ENCODE peak calls at places on chromosomes 2 and 18, in ten cellular contexts. One of them, this sample, is unnamed.

GRCh38 chr2:241203218-241204009 is 14.9 kb downstream of the ANO7 start:
- DNase-seq in M059J: no peak
- DNase-seq in T follicular helper cell: no peak
- DNase-seq in T-cell: no peak
- DNase-seq in activated CD8-positive, alpha-beta memory T cell treated with anti-CD3 and anti-CD28 coated beads, Interleukin-2, amount 10 ng/mL, durations not matched to agents 7 days and 5 days: no peak
- DNase-seq in amygdala: no peak
- DNase-seq in transverse colon: no peak
- DNase-seq in fibroblast of villous mesenchyme: no peak
- DNase-seq in brain microvascular endothelial cell: no peak
- DNase-seq in NCI-H1694: no peak
- DNase-seq in this sample: no peak

GRCh38 chr2:102806250-102806837 is 44.5 kb downstream of the TMEM182 start:
- DNase-seq in M059J: peak
- DNase-seq in T follicular helper cell: no peak
- DNase-seq in T-cell: peak
- DNase-seq in activated CD8-positive, alpha-beta memory T cell treated with anti-CD3 and anti-CD28 coated beads, Interleukin-2, amount 10 ng/mL, durations not matched to agents 7 days and 5 days: peak
- DNase-seq in amygdala: peak
- DNase-seq in transverse colon: peak
- DNase-seq in fibroblast of villous mesenchyme: peak
- DNase-seq in brain microvascular endothelial cell: peak
- DNase-seq in NCI-H1694: peak
- DNase-seq in this sample: peak

GRCh38 chr2:45892757-45893156 is 241.3 kb downstream of the PRKCE start:
- DNase-seq in M059J: peak
- DNase-seq in T follicular helper cell: no peak
- DNase-seq in T-cell: no peak
- DNase-seq in activated CD8-positive, alpha-beta memory T cell treated with anti-CD3 and anti-CD28 coated beads, Interleukin-2, amount 10 ng/mL, durations not matched to agents 7 days and 5 days: no peak
- DNase-seq in amygdala: no peak
- DNase-seq in transverse colon: no peak
- DNase-seq in fibroblast of villous mesenchyme: no peak
- DNase-seq in brain microvascular endothelial cell: no peak
- DNase-seq in NCI-H1694: peak
- DNase-seq in this sample: peak

GRCh38 chr2:20438334-20439192 is 8.3 kb upstream of the RHOB start:
- DNase-seq in M059J: peak
- DNase-seq in T follicular helper cell: no peak
- DNase-seq in T-cell: no peak
- DNase-seq in activated CD8-positive, alpha-beta memory T cell treated with anti-CD3 and anti-CD28 coated beads, Interleukin-2, amount 10 ng/mL, durations not matched to agents 7 days and 5 days: peak
- DNase-seq in amygdala: no peak
- DNase-seq in transverse colon: peak
- DNase-seq in fibroblast of villous mesenchyme: peak
- DNase-seq in brain microvascular endothelial cell: peak
- DNase-seq in NCI-H1694: no peak
- DNase-seq in this sample: no peak

GRCh38 chr2:26534865-26535662 is 57.1 kb upstream of the OTOF start:
- DNase-seq in M059J: no peak
- DNase-seq in T follicular helper cell: no peak
- DNase-seq in T-cell: no peak
- DNase-seq in activated CD8-positive, alpha-beta memory T cell treated with anti-CD3 and anti-CD28 coated beads, Interleukin-2, amount 10 ng/mL, durations not matched to agents 7 days and 5 days: no peak
- DNase-seq in amygdala: no peak
- DNase-seq in transverse colon: no peak
- DNase-seq in fibroblast of villous mesenchyme: no peak
- DNase-seq in brain microvascular endothelial cell: no peak
- DNase-seq in NCI-H1694: no peak
- DNase-seq in this sample: no peak

GRCh38 chr2:46988733-46989481 is 73.3 kb upstream of the MCFD2 start:
- DNase-seq in M059J: no peak
- DNase-seq in T follicular helper cell: no peak
- DNase-seq in T-cell: no peak
- DNase-seq in activated CD8-positive, alpha-beta memory T cell treated with anti-CD3 and anti-CD28 coated beads, Interleukin-2, amount 10 ng/mL, durations not matched to agents 7 days and 5 days: no peak
- DNase-seq in amygdala: peak
- DNase-seq in transverse colon: no peak
- DNase-seq in fibroblast of villous mesenchyme: no peak
- DNase-seq in brain microvascular endothelial cell: no peak
- DNase-seq in NCI-H1694: peak
- DNase-seq in this sample: peak

GRCh38 chr2:119741868-119742267 is 17.9 kb upstream of the PTPN4 start:
- DNase-seq in M059J: peak
- DNase-seq in T follicular helper cell: no peak
- DNase-seq in T-cell: no peak
- DNase-seq in activated CD8-positive, alpha-beta memory T cell treated with anti-CD3 and anti-CD28 coated beads, Interleukin-2, amount 10 ng/mL, durations not matched to agents 7 days and 5 days: no peak
- DNase-seq in amygdala: no peak
- DNase-seq in transverse colon: no peak
- DNase-seq in fibroblast of villous mesenchyme: no peak
- DNase-seq in brain microvascular endothelial cell: no peak
- DNase-seq in NCI-H1694: no peak
- DNase-seq in this sample: no peak

GRCh38 chr18:29430416-29430815 is 1253.5 kb upstream of the CDH2 start:
- DNase-seq in M059J: peak
- DNase-seq in T follicular helper cell: no peak
- DNase-seq in T-cell: no peak
- DNase-seq in activated CD8-positive, alpha-beta memory T cell treated with anti-CD3 and anti-CD28 coated beads, Interleukin-2, amount 10 ng/mL, durations not matched to agents 7 days and 5 days: no peak
- DNase-seq in amygdala: no peak
- DNase-seq in transverse colon: no peak
- DNase-seq in fibroblast of villous mesenchyme: no peak
- DNase-seq in brain microvascular endothelial cell: no peak
- DNase-seq in NCI-H1694: no peak
- DNase-seq in this sample: no peak

GRCh38 chr2:406231-406630 is 118.3 kb upstream of the ALKAL2 start:
- DNase-seq in M059J: no peak
- DNase-seq in T follicular helper cell: no peak
- DNase-seq in T-cell: no peak
- DNase-seq in activated CD8-positive, alpha-beta memory T cell treated with anti-CD3 and anti-CD28 coated beads, Interleukin-2, amount 10 ng/mL, durations not matched to agents 7 days and 5 days: no peak
- DNase-seq in amygdala: no peak
- DNase-seq in transverse colon: no peak
- DNase-seq in fibroblast of villous mesenchyme: no peak
- DNase-seq in brain microvascular endothelial cell: no peak
- DNase-seq in NCI-H1694: no peak
- DNase-seq in this sample: no peak

GRCh38 chr2:166092889-166093288 is 34.9 kb downstream of the SCN1A start:
- DNase-seq in M059J: no peak
- DNase-seq in T follicular helper cell: no peak
- DNase-seq in T-cell: no peak
- DNase-seq in activated CD8-positive, alpha-beta memory T cell treated with anti-CD3 and anti-CD28 coated beads, Interleukin-2, amount 10 ng/mL, durations not matched to agents 7 days and 5 days: no peak
- DNase-seq in amygdala: no peak
- DNase-seq in transverse colon: no peak
- DNase-seq in fibroblast of villous mesenchyme: no peak
- DNase-seq in brain microvascular endothelial cell: peak
- DNase-seq in NCI-H1694: no peak
- DNase-seq in this sample: no peak

GRCh38 chr2:19352946-19353720 is 5.3 kb downstream of the OSR1 start:
- DNase-seq in M059J: no peak
- DNase-seq in T follicular helper cell: no peak
- DNase-seq in T-cell: no peak
- DNase-seq in activated CD8-positive, alpha-beta memory T cell treated with anti-CD3 and anti-CD28 coated beads, Interleukin-2, amount 10 ng/mL, durations not matched to agents 7 days and 5 days: no peak
- DNase-seq in amygdala: no peak
- DNase-seq in transverse colon: no peak
- DNase-seq in fibroblast of villous mesenchyme: no peak
- DNase-seq in brain microvascular endothelial cell: no peak
- DNase-seq in NCI-H1694: no peak
- DNase-seq in this sample: no peak

GRCh38 chr2:178409261-178409660 is 41.7 kb downstream of the PRKRA start:
- DNase-seq in M059J: no peak
- DNase-seq in T follicular helper cell: no peak
- DNase-seq in T-cell: no peak
- DNase-seq in activated CD8-positive, alpha-beta memory T cell treated with anti-CD3 and anti-CD28 coated beads, Interleukin-2, amount 10 ng/mL, durations not matched to agents 7 days and 5 days: no peak
- DNase-seq in amygdala: no peak
- DNase-seq in transverse colon: no peak
- DNase-seq in fibroblast of villous mesenchyme: no peak
- DNase-seq in brain microvascular endothelial cell: no peak
- DNase-seq in NCI-H1694: no peak
- DNase-seq in this sample: no peak

GRCh38 chr2:230097424-230097823 is 28.7 kb upstream of the SLC16A14 start:
- DNase-seq in M059J: no peak
- DNase-seq in T follicular helper cell: no peak
- DNase-seq in T-cell: no peak
- DNase-seq in activated CD8-positive, alpha-beta memory T cell treated with anti-CD3 and anti-CD28 coated beads, Interleukin-2, amount 10 ng/mL, durations not matched to agents 7 days and 5 days: no peak
- DNase-seq in amygdala: no peak
- DNase-seq in transverse colon: no peak
- DNase-seq in fibroblast of villous mesenchyme: no peak
- DNase-seq in brain microvascular endothelial cell: no peak
- DNase-seq in NCI-H1694: no peak
- DNase-seq in this sample: no peak

GRCh38 chr2:117085719-117086118 is 728.8 kb upstream of the DDX18 start:
- DNase-seq in M059J: no peak
- DNase-seq in T follicular helper cell: no peak
- DNase-seq in T-cell: no peak
- DNase-seq in activated CD8-positive, alpha-beta memory T cell treated with anti-CD3 and anti-CD28 coated beads, Interleukin-2, amount 10 ng/mL, durations not matched to agents 7 days and 5 days: no peak
- DNase-seq in amygdala: no peak
- DNase-seq in transverse colon: no peak
- DNase-seq in fibroblast of villous mesenchyme: no peak
- DNase-seq in brain microvascular endothelial cell: no peak
- DNase-seq in NCI-H1694: no peak
- DNase-seq in this sample: no peak

GRCh38 chr2:177772529-177772928 is 300.0 kb downstream of the PDE11A start:
- DNase-seq in M059J: peak
- DNase-seq in T follicular helper cell: no peak
- DNase-seq in T-cell: no peak
- DNase-seq in activated CD8-positive, alpha-beta memory T cell treated with anti-CD3 and anti-CD28 coated beads, Interleukin-2, amount 10 ng/mL, durations not matched to agents 7 days and 5 days: no peak
- DNase-seq in amygdala: no peak
- DNase-seq in transverse colon: no peak
- DNase-seq in fibroblast of villous mesenchyme: peak
- DNase-seq in brain microvascular endothelial cell: peak
- DNase-seq in NCI-H1694: peak
- DNase-seq in this sample: peak

GRCh38 chr2:33215299-33215698 is 261.1 kb upstream of the RASGRP3 start:
- DNase-seq in M059J: peak
- DNase-seq in T follicular helper cell: no peak
- DNase-seq in T-cell: no peak
- DNase-seq in activated CD8-positive, alpha-beta memory T cell treated with anti-CD3 and anti-CD28 coated beads, Interleukin-2, amount 10 ng/mL, durations not matched to agents 7 days and 5 days: no peak
- DNase-seq in amygdala: no peak
- DNase-seq in transverse colon: no peak
- DNase-seq in fibroblast of villous mesenchyme: peak
- DNase-seq in brain microvascular endothelial cell: peak
- DNase-seq in NCI-H1694: no peak
- DNase-seq in this sample: no peak

GRCh38 chr2:207330912-207331311 is 165.2 kb upstream of the KLF7 start:
- DNase-seq in M059J: peak
- DNase-seq in T follicular helper cell: no peak
- DNase-seq in T-cell: no peak
- DNase-seq in activated CD8-positive, alpha-beta memory T cell treated with anti-CD3 and anti-CD28 coated beads, Interleukin-2, amount 10 ng/mL, durations not matched to agents 7 days and 5 days: peak
- DNase-seq in amygdala: no peak
- DNase-seq in transverse colon: no peak
- DNase-seq in fibroblast of villous mesenchyme: peak
- DNase-seq in brain microvascular endothelial cell: peak
- DNase-seq in NCI-H1694: no peak
- DNase-seq in this sample: no peak

GRCh38 chr2:105398522-105399206 is at the start of gene FHL2:
- DNase-seq in M059J: peak
- DNase-seq in T follicular helper cell: peak
- DNase-seq in T-cell: peak
- DNase-seq in activated CD8-positive, alpha-beta memory T cell treated with anti-CD3 and anti-CD28 coated beads, Interleukin-2, amount 10 ng/mL, durations not matched to agents 7 days and 5 days: peak
- DNase-seq in amygdala: peak
- DNase-seq in transverse colon: peak
- DNase-seq in fibroblast of villous mesenchyme: peak
- DNase-seq in brain microvascular endothelial cell: peak
- DNase-seq in NCI-H1694: peak
- DNase-seq in this sample: peak

GRCh38 chr2:142082363-142082762 is 48.5 kb downstream of the LRP1B start:
- DNase-seq in M059J: no peak
- DNase-seq in T follicular helper cell: no peak
- DNase-seq in T-cell: no peak
- DNase-seq in activated CD8-positive, alpha-beta memory T cell treated with anti-CD3 and anti-CD28 coated beads, Interleukin-2, amount 10 ng/mL, durations not matched to agents 7 days and 5 days: no peak
- DNase-seq in amygdala: no peak
- DNase-seq in transverse colon: no peak
- DNase-seq in fibroblast of villous mesenchyme: no peak
- DNase-seq in brain microvascular endothelial cell: no peak
- DNase-seq in NCI-H1694: no peak
- DNase-seq in this sample: no peak

GRCh38 chr2:236600892-236601291 is 31.3 kb downstream of the ACKR3 start:
- DNase-seq in M059J: no peak
- DNase-seq in T follicular helper cell: no peak
- DNase-seq in T-cell: no peak
- DNase-seq in activated CD8-positive, alpha-beta memory T cell treated with anti-CD3 and anti-CD28 coated beads, Interleukin-2, amount 10 ng/mL, durations not matched to agents 7 days and 5 days: no peak
- DNase-seq in amygdala: no peak
- DNase-seq in transverse colon: no peak
- DNase-seq in fibroblast of villous mesenchyme: no peak
- DNase-seq in brain microvascular endothelial cell: no peak
- DNase-seq in NCI-H1694: no peak
- DNase-seq in this sample: no peak

GRCh38 chr2:79935771-79936657 is 368.5 kb downstream of the LRRTM1 start:
- DNase-seq in M059J: peak
- DNase-seq in T follicular helper cell: no peak
- DNase-seq in T-cell: no peak
- DNase-seq in activated CD8-positive, alpha-beta memory T cell treated with anti-CD3 and anti-CD28 coated beads, Interleukin-2, amount 10 ng/mL, durations not matched to agents 7 days and 5 days: no peak
- DNase-seq in amygdala: peak
- DNase-seq in transverse colon: peak
- DNase-seq in fibroblast of villous mesenchyme: peak
- DNase-seq in brain microvascular endothelial cell: peak
- DNase-seq in NCI-H1694: peak
- DNase-seq in this sample: peak

GRCh38 chr2:66440011-66440542 is 5.2 kb downstream of the MEIS1 start:
- DNase-seq in M059J: peak
- DNase-seq in T follicular helper cell: no peak
- DNase-seq in T-cell: no peak
- DNase-seq in activated CD8-positive, alpha-beta memory T cell treated with anti-CD3 and anti-CD28 coated beads, Interleukin-2, amount 10 ng/mL, durations not matched to agents 7 days and 5 days: no peak
- DNase-seq in amygdala: peak
- DNase-seq in transverse colon: no peak
- DNase-seq in fibroblast of villous mesenchyme: peak
- DNase-seq in brain microvascular endothelial cell: no peak
- DNase-seq in NCI-H1694: no peak
- DNase-seq in this sample: no peak

GRCh38 chr2:216991563-216991962 is 131.7 kb upstream of the TNP1 start:
- DNase-seq in M059J: no peak
- DNase-seq in T follicular helper cell: no peak
- DNase-seq in T-cell: no peak
- DNase-seq in activated CD8-positive, alpha-beta memory T cell treated with anti-CD3 and anti-CD28 coated beads, Interleukin-2, amount 10 ng/mL, durations not matched to agents 7 days and 5 days: no peak
- DNase-seq in amygdala: no peak
- DNase-seq in transverse colon: no peak
- DNase-seq in fibroblast of villous mesenchyme: peak
- DNase-seq in brain microvascular endothelial cell: no peak
- DNase-seq in NCI-H1694: no peak
- DNase-seq in this sample: no peak

GRCh38 chr18:55323051-55323994 is 264.7 kb downstream of the TCF4 start:
- DNase-seq in M059J: peak
- DNase-seq in T follicular helper cell: no peak
- DNase-seq in T-cell: no peak
- DNase-seq in activated CD8-positive, alpha-beta memory T cell treated with anti-CD3 and anti-CD28 coated beads, Interleukin-2, amount 10 ng/mL, durations not matched to agents 7 days and 5 days: no peak
- DNase-seq in amygdala: no peak
- DNase-seq in transverse colon: no peak
- DNase-seq in fibroblast of villous mesenchyme: peak
- DNase-seq in brain microvascular endothelial cell: no peak
- DNase-seq in NCI-H1694: peak
- DNase-seq in this sample: peak

This sample was measured in NCI-H82.